ENCODE peak calls at places on chromosomes 6 and 20, in four cellular contexts. One of them, this sample, is unnamed.
A peak's percentile ranks its signal among the peaks of the same experiment; 100 is the strongest.

GRCh38 chr20:17612287-17612974 is 42.6 kb downstream of the DSTN start:
- DNase-seq in A549: no peak
- DNase-seq in GM23248: peak; percentile 80
- DNase-seq in fibroblast of lung: peak; percentile 57
- DNase-seq in this sample: no peak

GRCh38 chr6:169964440-169965212 is 213.2 kb downstream of the ERMARD start:
- DNase-seq in A549: no peak
- DNase-seq in GM23248: no peak
- DNase-seq in fibroblast of lung: no peak
- DNase-seq in this sample: no peak

GRCh38 chr20:62995898-62996595 is 10.7 kb downstream of the BHLHE23 start:
- DNase-seq in A549: no peak
- DNase-seq in GM23248: no peak
- DNase-seq in fibroblast of lung: no peak
- DNase-seq in this sample: no peak

GRCh38 chr20:7094438-7094997 is 327.0 kb downstream of the BMP2 start:
- DNase-seq in A549: peak; percentile 5
- DNase-seq in GM23248: peak; percentile 29
- DNase-seq in fibroblast of lung: peak; percentile 10
- DNase-seq in this sample: no peak

GRCh38 chr20:14055127-14055742 is 59.9 kb downstream of the MACROD2 start:
- DNase-seq in A549: peak; percentile 20
- DNase-seq in GM23248: peak; percentile 65
- DNase-seq in fibroblast of lung: peak; percentile 42
- DNase-seq in this sample: no peak

GRCh38 chr6:33588894-33589293 is 8.8 kb upstream of the BAK1 start:
- DNase-seq in A549: no peak
- DNase-seq in GM23248: no peak
- DNase-seq in fibroblast of lung: no peak
- DNase-seq in this sample: no peak

GRCh38 chr20:50169329-50169823 is 15.9 kb upstream of the PEDS1 start:
- DNase-seq in A549: peak; percentile 58
- DNase-seq in GM23248: peak; percentile 79
- DNase-seq in fibroblast of lung: peak; percentile 57
- DNase-seq in this sample: peak; percentile 61

GRCh38 chr6:166633732-166634535 is 6.9 kb upstream of the RPS6KA2 start:
- DNase-seq in A549: no peak
- DNase-seq in GM23248: peak; percentile 25
- DNase-seq in fibroblast of lung: peak; percentile 36
- DNase-seq in this sample: no peak

GRCh38 chr6:161272600-161273355 is 1.1 kb downstream of the AGPAT4 start:
- DNase-seq in A549: no peak
- DNase-seq in GM23248: peak; percentile 83
- DNase-seq in fibroblast of lung: peak; percentile 79
- DNase-seq in this sample: no peak

GRCh38 chr6:163738725-163739124 is 324.2 kb downstream of the QKI start:
- DNase-seq in A549: no peak
- DNase-seq in GM23248: peak; percentile 15
- DNase-seq in fibroblast of lung: peak; percentile 21
- DNase-seq in this sample: no peak

GRCh38 chr20:44022464-44022863 is 107.8 kb downstream of the TOX2 start:
- DNase-seq in A549: no peak
- DNase-seq in GM23248: no peak
- DNase-seq in fibroblast of lung: no peak
- DNase-seq in this sample: no peak

GRCh38 chr20:22384978-22385377 is 199.4 kb downstream of the FOXA2 start:
- DNase-seq in A549: no peak
- DNase-seq in GM23248: no peak
- DNase-seq in fibroblast of lung: no peak
- DNase-seq in this sample: no peak

GRCh38 chr6:44306710-44307109 is 6.4 kb downstream of the AARS2 start:
- DNase-seq in A549: no peak
- DNase-seq in GM23248: no peak
- DNase-seq in fibroblast of lung: no peak
- DNase-seq in this sample: no peak

GRCh38 chr6:47440722-47441121 is 36.9 kb upstream of the CD2AP start:
- DNase-seq in A549: no peak
- DNase-seq in GM23248: no peak
- DNase-seq in fibroblast of lung: peak; percentile 3
- DNase-seq in this sample: no peak

GRCh38 chr20:61650912-61651733 is 399.1 kb downstream of the CDH4 start:
- DNase-seq in A549: no peak
- DNase-seq in GM23248: no peak
- DNase-seq in fibroblast of lung: no peak
- DNase-seq in this sample: no peak

GRCh38 chr6:15447546-15448232 is 201.8 kb downstream of the JARID2 start:
- DNase-seq in A549: no peak
- DNase-seq in GM23248: no peak
- DNase-seq in fibroblast of lung: no peak
- DNase-seq in this sample: no peak

GRCh38 chr20:1816384-1817381 is 78.5 kb upstream of the SIRPA start:
- DNase-seq in A549: no peak
- DNase-seq in GM23248: peak; percentile 94
- DNase-seq in fibroblast of lung: peak; percentile 77
- DNase-seq in this sample: no peak

GRCh38 chr6:21798468-21798867 is 204.9 kb downstream of the SOX4 start:
- DNase-seq in A549: no peak
- DNase-seq in GM23248: no peak
- DNase-seq in fibroblast of lung: no peak
- DNase-seq in this sample: no peak

GRCh38 chr6:81894788-81895221 is 142.3 kb upstream of the TENT5A start:
- DNase-seq in A549: no peak
- DNase-seq in GM23248: peak; percentile 67
- DNase-seq in fibroblast of lung: peak; percentile 60
- DNase-seq in this sample: no peak

GRCh38 chr20:57509665-57510237 is 15.2 kb downstream of the CTCFL start:
- DNase-seq in A549: peak; percentile 68
- DNase-seq in GM23248: peak; percentile 30
- DNase-seq in fibroblast of lung: no peak
- DNase-seq in this sample: no peak

GRCh38 chr6:98832282-98833100 is 1.9 kb upstream of the POU3F2 start:
- DNase-seq in A549: no peak
- DNase-seq in GM23248: peak; percentile 94
- DNase-seq in fibroblast of lung: peak; percentile 95
- DNase-seq in this sample: no peak

GRCh38 chr6:122676146-122676545 is 65.9 kb downstream of the PKIB start:
- DNase-seq in A549: no peak
- DNase-seq in GM23248: no peak
- DNase-seq in fibroblast of lung: no peak
- DNase-seq in this sample: no peak

GRCh38 chr20:23257848-23258746 is 92.5 kb upstream of the NXT1 start:
- DNase-seq in A549: no peak
- DNase-seq in GM23248: peak; percentile 91
- DNase-seq in fibroblast of lung: peak; percentile 91
- DNase-seq in this sample: no peak

GRCh38 chr20:52150440-52151258 is 40.9 kb downstream of the ZFP64 start:
- DNase-seq in A549: peak; percentile 65
- DNase-seq in GM23248: peak; percentile 53
- DNase-seq in fibroblast of lung: peak; percentile 37
- DNase-seq in this sample: no peak

GRCh38 chr6:97412511-97412910 is 129.5 kb upstream of the MMS22L start:
- DNase-seq in A549: no peak
- DNase-seq in GM23248: no peak
- DNase-seq in fibroblast of lung: no peak
- DNase-seq in this sample: no peak

GRCh38 chr20:57155415-57155814 is 111.0 kb downstream of the BMP7 start:
- DNase-seq in A549: no peak
- DNase-seq in GM23248: no peak
- DNase-seq in fibroblast of lung: no peak
- DNase-seq in this sample: no peak

GRCh38 chr6:76972463-76972862 is 490.8 kb downstream of the HTR1B start:
- DNase-seq in A549: no peak
- DNase-seq in GM23248: no peak
- DNase-seq in fibroblast of lung: no peak
- DNase-seq in this sample: no peak

GRCh38 chr20:8756410-8756809 is 312.5 kb upstream of the PLCB4 start:
- DNase-seq in A549: peak; percentile 93
- DNase-seq in GM23248: peak; percentile 98
- DNase-seq in fibroblast of lung: peak; percentile 95
- DNase-seq in this sample: no peak

GRCh38 chr6:130934848-130935585 is 107.8 kb downstream of the SMLR1 start:
- DNase-seq in A549: no peak
- DNase-seq in GM23248: peak; percentile 46
- DNase-seq in fibroblast of lung: peak; percentile 57
- DNase-seq in this sample: no peak

GRCh38 chr6:47097092-47097945 is 55.2 kb upstream of the ADGRF1 start:
- DNase-seq in A549: peak; percentile 55
- DNase-seq in GM23248: peak; percentile 81
- DNase-seq in fibroblast of lung: peak; percentile 74
- DNase-seq in this sample: no peak

GRCh38 chr6:104684911-104685415 is 174.8 kb downstream of the HACE1 start:
- DNase-seq in A549: no peak
- DNase-seq in GM23248: no peak
- DNase-seq in fibroblast of lung: no peak
- DNase-seq in this sample: no peak

GRCh38 chr6:148965287-148965686 is 218.5 kb downstream of the UST start:
- DNase-seq in A549: no peak
- DNase-seq in GM23248: peak; percentile 33
- DNase-seq in fibroblast of lung: no peak
- DNase-seq in this sample: no peak

GRCh38 chr6:15299430-15300131 is 53.7 kb downstream of the JARID2 start:
- DNase-seq in A549: no peak
- DNase-seq in GM23248: peak; percentile 48
- DNase-seq in fibroblast of lung: peak; percentile 61
- DNase-seq in this sample: no peak

GRCh38 chr6:95767897-95768463 is 190.6 kb downstream of the MANEA start:
- DNase-seq in A549: no peak
- DNase-seq in GM23248: no peak
- DNase-seq in fibroblast of lung: no peak
- DNase-seq in this sample: no peak

GRCh38 chr6:3386374-3386857 is 70.4 kb downstream of the SLC22A23 start:
- DNase-seq in A549: no peak
- DNase-seq in GM23248: no peak
- DNase-seq in fibroblast of lung: no peak
- DNase-seq in this sample: no peak

GRCh38 chr6:23027281-23027680 is 457.9 kb downstream of the HDGFL1 start:
- DNase-seq in A549: no peak
- DNase-seq in GM23248: no peak
- DNase-seq in fibroblast of lung: peak; percentile 12
- DNase-seq in this sample: no peak

GRCh38 chr6:136323431-136324112 is 33.9 kb upstream of the BCLAF1 start:
- DNase-seq in A549: no peak
- DNase-seq in GM23248: peak; percentile 36
- DNase-seq in fibroblast of lung: peak; percentile 29
- DNase-seq in this sample: no peak

GRCh38 chr20:58876437-58876836 is 23.9 kb downstream of the GNAS start:
- DNase-seq in A549: no peak
- DNase-seq in GM23248: no peak
- DNase-seq in fibroblast of lung: no peak
- DNase-seq in this sample: no peak

DNA sequence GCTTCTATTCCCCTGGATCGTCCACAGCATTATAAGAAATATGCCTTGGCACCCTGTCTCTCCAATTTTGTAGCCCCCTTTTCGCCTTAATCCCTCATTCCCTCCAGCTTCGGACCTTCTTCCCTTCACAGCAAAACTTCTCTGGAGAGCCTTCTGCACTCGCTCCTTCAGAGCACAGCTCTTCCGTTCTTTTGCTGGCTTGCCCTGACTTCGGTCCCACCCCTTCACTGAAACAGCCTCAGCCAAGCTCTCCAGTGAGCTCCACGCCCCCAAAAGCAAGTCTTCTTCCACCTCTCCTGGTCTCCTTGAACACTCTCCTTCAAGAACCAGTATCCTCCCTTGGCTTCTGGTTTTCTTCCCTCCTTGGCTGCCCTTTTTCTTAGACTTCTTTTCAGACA is 134.7 kb upstream of the RNF24 start:
- DNase-seq in A549: peak; percentile 71
- DNase-seq in GM23248: peak; percentile 72
- DNase-seq in fibroblast of lung: peak; percentile 69
- DNase-seq in this sample: no peak
- H3K4me3 ChIP-seq in A549: peak overlapping the region; percentile 93
- H3K4me3 ChIP-seq in GM23248: peak overlapping the region; percentile 88
- H3K4me3 ChIP-seq in fibroblast of lung: peak overlapping the region; percentile 78
- H3K4me3 ChIP-seq in this sample: no peak overlapping the region

DNA sequence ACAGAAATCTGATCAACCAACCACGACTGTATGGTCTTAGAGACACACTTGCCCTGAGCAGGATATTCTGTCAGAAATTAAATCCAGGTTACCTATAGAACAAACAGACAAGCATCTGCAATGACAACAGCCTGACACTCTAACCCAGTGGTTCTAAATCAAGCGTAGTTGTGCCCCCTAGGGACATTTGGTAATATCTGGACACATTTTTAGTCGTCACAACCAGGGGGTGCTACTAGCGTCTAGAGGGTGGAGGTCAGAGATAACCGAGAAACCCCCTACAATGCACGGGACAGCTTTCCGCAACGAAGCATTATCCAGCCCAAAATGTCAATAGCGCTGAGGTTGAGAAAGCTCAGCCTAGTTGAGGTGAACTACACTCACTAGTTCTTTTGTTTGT is 32.3 kb downstream of the ID4 start:
- DNase-seq in A549: no peak
- DNase-seq in GM23248: no peak
- DNase-seq in fibroblast of lung: no peak
- DNase-seq in this sample: no peak
- H3K27ac ChIP-seq in A549: no peak overlapping the region
- H3K27ac ChIP-seq in GM23248: no peak overlapping the region
- H3K27ac ChIP-seq in fibroblast of lung: no peak overlapping the region
- H3K27ac ChIP-seq in this sample: no peak overlapping the region

GRCh38 chr6:145445674-145446073 is 289.6 kb downstream of the EPM2A start:
- DNase-seq in A549: no peak
- DNase-seq in GM23248: no peak
- DNase-seq in fibroblast of lung: no peak
- DNase-seq in this sample: no peak

DNA sequence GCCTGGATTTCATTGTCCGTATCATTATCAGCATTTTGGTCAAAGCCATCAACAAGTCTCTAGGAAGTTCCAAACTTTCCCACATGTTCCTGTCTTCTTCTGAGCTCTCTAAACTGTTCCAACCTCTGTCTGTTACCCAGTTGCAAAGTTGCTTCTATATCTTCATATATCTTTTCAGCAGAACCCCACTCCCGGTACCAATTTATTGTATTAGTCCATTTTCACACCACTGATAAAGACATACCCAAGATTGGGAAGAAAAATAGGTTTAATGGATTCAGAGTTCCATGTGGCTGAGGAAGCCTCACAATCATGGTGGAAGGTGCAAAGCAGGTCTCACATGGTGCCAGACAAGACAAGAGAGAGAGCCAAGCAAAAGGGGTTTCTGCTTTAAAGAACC is 293.2 kb downstream of the EPM2A start:
- DNase-seq in A549: no peak
- DNase-seq in GM23248: no peak
- DNase-seq in fibroblast of lung: no peak
- DNase-seq in this sample: no peak
- H3K9me3 ChIP-seq in A549: peaks cover 4% of the 10 kb centered on the region
- H3K9me3 ChIP-seq in GM23248: no peaks in the 10 kb centered on the region
- H3K9me3 ChIP-seq in fibroblast of lung: no peaks in the 10 kb centered on the region
- H3K9me3 ChIP-seq in this sample: peaks cover 4% of the 10 kb centered on the region

DNA sequence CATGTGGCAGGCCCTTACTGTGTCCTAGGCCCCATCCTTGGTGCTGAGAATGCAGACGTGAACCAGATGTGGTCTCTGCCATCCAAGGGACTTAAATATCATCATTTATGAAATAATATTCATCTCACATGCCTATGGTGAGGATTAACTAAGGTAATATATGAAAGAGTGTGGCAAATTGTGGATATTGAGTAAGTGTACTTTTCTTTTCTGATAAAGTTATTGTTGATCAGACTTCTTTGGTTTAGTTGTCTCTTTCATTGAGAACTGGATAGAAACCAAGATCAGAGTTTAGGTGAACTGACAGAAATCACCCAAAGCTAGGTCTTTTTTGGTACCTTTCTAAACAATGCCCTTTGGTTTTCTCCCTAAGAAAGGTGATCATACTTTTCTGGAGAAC is 5.0 kb downstream of the CHMP4B start:
- DNase-seq in A549: no peak
- DNase-seq in GM23248: no peak
- DNase-seq in fibroblast of lung: no peak
- DNase-seq in this sample: no peak
- H3K4me3 ChIP-seq in A549: no peak overlapping the region
- H3K4me3 ChIP-seq in GM23248: no peak overlapping the region
- H3K4me3 ChIP-seq in fibroblast of lung: no peak overlapping the region
- H3K4me3 ChIP-seq in this sample: no peak overlapping the region